ENCODE peak calls at places on chromosomes 16 and 17, in eight cellular contexts. E is HTR-8/SVneo; B is RWPE1; N is stimulated activated CD8-positive, alpha-beta memory T cell treated with anti-CD3 and anti-CD28 coated beads, Interleukin-7, amount 100 ng/mL, for 24 hours; H is LNCaP clone FGC; C is AG09309; W is C1 segment of cervical spinal cord; U is SHP77. S is an unnamed sample.

GRCh38 chr17:65463242-65463641 is 98.2 kb downstream of the AXIN2 start:
- DNase-seq in E (no peak), B (peak), N (no peak), H (no peak), C (no peak), W (no peak), U (no peak), S (no peak)

GRCh38 chr17:81519284-81520020 is 6.9 kb upstream of the ACTG1 start:
- DNase-seq in E (no peak), B (peak), N (no peak), H (no peak), C (no peak), W (no peak), U (peak), S (no peak)

GRCh38 chr17:76642994-76643393 is 563 bp downstream of the ST6GALNAC1 start:
- DNase-seq in E (no peak), B (no peak), N (no peak), H (no peak), C (no peak), W (no peak), U (no peak), S (no peak)

GRCh38 chr17:78550464-78550863 is 26.7 kb downstream of the DNAH17 start:
- DNase-seq in E (no peak), B (no peak), N (no peak), H (no peak), C (no peak), W (no peak), U (no peak), S (no peak)

GRCh38 chr17:8312726-8313600 is 2.9 kb downstream of the ARHGEF15 start:
- DNase-seq in E (no peak), B (no peak), N (no peak), H (no peak), C (no peak), W (no peak), U (peak), S (no peak)

GRCh38 chr17:68511254-68511670 is 968 bp upstream of the PRKAR1A start:
- DNase-seq in E (no peak), B (no peak), N (no peak), H (no peak), C (no peak), W (peak), U (no peak), S (no peak)

GRCh38 chr16:3112058-3112880 is at the start of gene ZNF205:
- DNase-seq in E (peak), B (peak), N (no peak), H (peak), C (peak), W (peak), U (peak), S (peak)

GRCh38 chr16:68564367-68564985 is 25.4 kb downstream of the ZFP90 start:
- DNase-seq in E (no peak), B (no peak), N (no peak), H (peak), C (no peak), W (no peak), U (no peak), S (no peak)

GRCh38 chr16:68116256-68116853 is 31.2 kb downstream of the NFATC3 start:
- DNase-seq in E (peak), B (peak), N (no peak), H (no peak), C (peak), W (no peak), U (no peak), S (no peak)

GRCh38 chr17:20189322-20189721 is 180.2 kb downstream of the SPECC1 start:
- DNase-seq in E (no peak), B (peak), N (no peak), H (no peak), C (no peak), W (peak), U (peak), S (no peak)

GRCh38 chr17:48555616-48556533 is 11.0 kb upstream of the HOXB2 start:
- DNase-seq in E (peak), B (no peak), N (no peak), H (no peak), C (no peak), W (no peak), U (peak), S (peak)

GRCh38 chr17:17840751-17841591 is 4.2 kb upstream of the SREBF1 start:
- DNase-seq in E (no peak), B (peak), N (no peak), H (no peak), C (no peak), W (peak), U (peak), S (peak)

GRCh38 chr17:76382305-76382802 is 2.1 kb upstream of the SPHK1 start:
- DNase-seq in E (peak), B (peak), N (no peak), H (no peak), C (no peak), W (no peak), U (no peak), S (peak)

GRCh38 chr17:78046923-78047322 is 81.6 kb downstream of the TMC6 start:
- DNase-seq in E (no peak), B (no peak), N (no peak), H (no peak), C (no peak), W (no peak), U (no peak), S (no peak)

GRCh38 chr17:35743911-35744328 is 9.1 kb downstream of the GAS2L2 start:
- DNase-seq in E (peak), B (peak), N (no peak), H (no peak), C (no peak), W (no peak), U (no peak), S (no peak)

GRCh38 chr16:49745434-49745833 is 110.5 kb downstream of the ZNF423 start:
- DNase-seq in E (no peak), B (no peak), N (no peak), H (no peak), C (no peak), W (no peak), U (no peak), S (no peak)

GRCh38 chr16:65667013-65667578 is 545.2 kb upstream of the CDH11 start:
- DNase-seq in E (no peak), B (peak), N (no peak), H (no peak), C (no peak), W (no peak), U (no peak), S (peak)

GRCh38 chr17:59607061-59607460 is 12.6 kb upstream of the CLTC start:
- DNase-seq in E (no peak), B (no peak), N (no peak), H (no peak), C (no peak), W (no peak), U (no peak), S (no peak)

GRCh38 chr17:39739020-39739884 is 1.5 kb downstream of the GRB7 start:
- DNase-seq in E (no peak), B (peak), N (no peak), H (no peak), C (no peak), W (no peak), U (peak), S (no peak)

GRCh38 chr17:2691069-2691871 is 20.3 kb downstream of the CLUH start:
- DNase-seq in E (no peak), B (no peak), N (no peak), H (no peak), C (no peak), W (no peak), U (no peak), S (no peak)

GRCh38 chr17:35256629-35257028 is 13.8 kb downstream of the SLFN5 start:
- DNase-seq in E (no peak), B (no peak), N (no peak), H (no peak), C (no peak), W (no peak), U (peak), S (no peak)

GRCh38 chr17:70107441-70107840 is 32.4 kb downstream of the KCNJ16 start:
- DNase-seq in E (no peak), B (no peak), N (no peak), H (no peak), C (no peak), W (no peak), U (no peak), S (no peak)

GRCh38 chr16:305916-306315 is 23.0 kb downstream of the PDIA2 start:
- DNase-seq in E (no peak), B (no peak), N (no peak), H (no peak), C (no peak), W (no peak), U (no peak), S (no peak)

GRCh38 chr16:82995927-82996441 is 369.2 kb downstream of the CDH13 start:
- DNase-seq in E (peak), B (peak), N (no peak), H (peak), C (peak), W (no peak), U (peak), S (no peak)

GRCh38 chr16:11328172-11329079 is 16.8 kb upstream of the RMI2 start:
- DNase-seq in E (peak), B (peak), N (no peak), H (no peak), C (peak), W (peak), U (no peak), S (no peak)

GRCh38 chr16:24717411-24717810 is 12.0 kb upstream of the TNRC6A start:
- DNase-seq in E (no peak), B (no peak), N (no peak), H (no peak), C (no peak), W (no peak), U (no peak), S (no peak)

GRCh38 chr16:86876499-86876898 is 298.1 kb downstream of the FOXL1 start:
- DNase-seq in E (no peak), B (no peak), N (no peak), H (no peak), C (no peak), W (no peak), U (no peak), S (no peak)

GRCh38 chr17:12727076-12727750 is 61.5 kb downstream of the MYOCD start:
- DNase-seq in E (no peak), B (no peak), N (no peak), H (no peak), C (no peak), W (no peak), U (no peak), S (no peak)

GRCh38 chr17:75572713-75573539 is 14.7 kb upstream of the MYO15B start:
- DNase-seq in E (no peak), B (no peak), N (no peak), H (no peak), C (no peak), W (no peak), U (no peak), S (no peak)

GRCh38 chr17:10316986-10317834 is 55.6 kb downstream of the MYH13 start:
- DNase-seq in E (peak), B (no peak), N (no peak), H (peak), C (no peak), W (peak), U (no peak), S (peak)

GRCh38 chr16:26863971-26864370 is 202.8 kb upstream of the C16orf82 start:
- DNase-seq in E (no peak), B (no peak), N (no peak), H (no peak), C (no peak), W (no peak), U (peak), S (no peak)

GRCh38 chr17:41697122-41697962 is 8.7 kb downstream of the EIF1 start:
- DNase-seq in E (no peak), B (no peak), N (no peak), H (no peak), C (no peak), W (peak), U (peak), S (no peak)

GRCh38 chr16:55292491-55292890 is 31.5 kb upstream of the IRX6 start:
- DNase-seq in E (no peak), B (no peak), N (no peak), H (no peak), C (no peak), W (no peak), U (no peak), S (no peak)

GRCh38 chr17:43349142-43349541 is 49.7 kb upstream of the ARL4D start:
- DNase-seq in E (no peak), B (no peak), N (no peak), H (no peak), C (no peak), W (no peak), U (peak), S (peak)

GRCh38 chr17:5123343-5124124 is 7.7 kb downstream of the USP6 start:
- DNase-seq in E (no peak), B (no peak), N (no peak), H (no peak), C (no peak), W (no peak), U (no peak), S (peak)

GRCh38 chr17:49260922-49261291 is 30.3 kb upstream of the PHOSPHO1 start:
- DNase-seq in E (peak), B (no peak), N (no peak), H (no peak), C (no peak), W (no peak), U (no peak), S (no peak)

S was measured in WERI-Rb-1.